ENCODE peak calls at places on chromosomes 12 and 14, in eight cellular contexts. I is bronchial epithelial cell; U is fibroblast of lung; X is lower lobe of right lung; K is astrocyte; S is DND-41; H is CD8-positive, alpha-beta T cell; W is mesothelial cell of epicardium. P is an unnamed sample.

GRCh38 chr14:88533203-88533602 is 21.6 kb downstream of the PTPN21 start:
- DNase-seq in W (no peak), H (no peak), S (no peak), K (no peak), I (no peak), U (no peak), X (no peak), P (no peak)

GRCh38 chr12:19927661-19928060 is 440.7 kb upstream of the PDE3A start:
- DNase-seq in S (no peak), K (peak), W (no peak), U (no peak), H (no peak), X (no peak), I (no peak), P (no peak)

GRCh38 chr14:105939810-105940508 is 413.6 kb downstream of the TMEM121 start:
- DNase-seq in H (peak), U (no peak), W (no peak), I (no peak), S (no peak), K (no peak), X (no peak), P (no peak)

GRCh38 chr12:9673404-9674225 is 4.1 kb downstream of the CLEC2D start:
- DNase-seq in H (peak), U (peak), I (peak), S (peak), K (peak), W (no peak), X (peak), P (no peak)

GRCh38 chr14:92847220-92848148 is 53.4 kb downstream of the GOLGA5 start:
- DNase-seq in K (no peak), S (no peak), I (no peak), W (no peak), U (no peak), X (no peak), H (no peak), P (no peak)

GRCh38 chr12:113917393-113917792 is 48.7 kb downstream of the RBM19 start:
- DNase-seq in H (no peak), X (no peak), U (no peak), W (no peak), I (no peak), S (no peak), K (no peak), P (no peak)

GRCh38 chr12:67720383-67720856 is 71.9 kb downstream of the DYRK2 start:
- DNase-seq in S (no peak), K (peak), U (peak), W (no peak), X (no peak), I (no peak), H (no peak), P (no peak)

GRCh38 chr12:64064706-64065105 is 157.4 kb downstream of the KICS2 start:
- DNase-seq in S (no peak), U (no peak), K (no peak), I (no peak), H (no peak), X (no peak), W (no peak), P (no peak)

GRCh38 chr12:28973491-28973890 is 175.6 kb upstream of the FAR2 start:
- DNase-seq in H (no peak), S (no peak), I (no peak), X (no peak), K (peak), U (no peak), W (no peak), P (no peak)

GRCh38 chr12:93033948-93034347 is 104.9 kb upstream of the EEA1 start:
- DNase-seq in I (no peak), X (no peak), S (no peak), W (no peak), K (no peak), U (no peak), H (no peak), P (no peak)

GRCh38 chr12:112170376-112170775 is 45.0 kb downstream of the TRAFD1 start:
- DNase-seq in K (no peak), S (peak), I (no peak), U (no peak), H (peak), W (no peak), X (no peak), P (no peak)

GRCh38 chr14:105540811-105541210 is 14.4 kb downstream of the TMEM121 start:
- DNase-seq in S (no peak), U (no peak), W (no peak), X (no peak), I (no peak), K (no peak), H (no peak), P (no peak)

GRCh38 chr14:61417890-61418455 is 96.6 kb downstream of the PRKCH start:
- DNase-seq in U (no peak), W (no peak), S (no peak), K (no peak), H (no peak), I (no peak), X (no peak), P (no peak)

GRCh38 chr12:25958254-25959068 is at the start of gene RASSF8:
- DNase-seq in H (no peak), S (no peak), W (peak), K (peak), X (peak), I (peak), U (peak), P (peak)

GRCh38 chr14:22483863-22484593 is 105.0 kb downstream of the DAD1 start:
- DNase-seq in H (no peak), X (no peak), W (no peak), S (no peak), K (no peak), U (no peak), I (no peak), P (no peak)

GRCh38 chr12:39605996-39606395 is 13.6 kb downstream of the ABCD2 start:
- DNase-seq in K (peak), U (peak), S (no peak), W (no peak), X (no peak), I (peak), H (no peak), P (no peak)

GRCh38 chr12:132489602-132490239 is at the start of gene FBRSL1:
- DNase-seq in U (peak), W (peak), S (peak), I (peak), K (peak), H (peak), X (peak), P (peak)

GRCh38 chr12:42565633-42566032 is 23.9 kb downstream of the PRICKLE1 start:
- DNase-seq in K (no peak), W (no peak), X (no peak), U (no peak), H (no peak), I (no peak), S (no peak), P (no peak)
- TF ChIP-seq CTCF in K (no peak), W (no peak), X (no peak), U (no peak), H (no peak), I (no peak), S (no peak), P (no peak)

DNA sequence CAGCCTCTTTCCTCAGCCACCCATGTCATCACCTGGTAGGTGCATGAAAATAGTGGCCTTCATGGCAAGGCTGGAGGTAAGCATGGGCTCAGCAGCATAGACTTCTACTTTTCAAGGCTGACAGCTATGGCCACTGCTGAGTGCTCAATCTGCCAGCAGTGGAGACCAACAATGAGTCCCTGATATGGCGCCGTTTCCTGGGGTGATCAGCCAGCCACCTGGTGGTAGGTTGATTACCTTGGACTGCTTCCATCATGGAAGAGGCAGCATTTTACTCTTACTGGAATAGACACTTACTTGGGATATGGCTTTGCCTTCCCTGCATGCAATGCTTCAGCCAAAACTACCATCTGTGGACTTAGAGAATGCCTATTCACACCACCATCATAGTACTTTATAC is 39.5 kb upstream of the USP44 start:
- DNase-seq in X (no peak), U (no peak), K (no peak), I (no peak), S (no peak), W (no peak), H (no peak), P (no peak)
- TF ChIP-seq CTCF in X (no peak), U (no peak), K (no peak), I (no peak), S (no peak), W (no peak), H (no peak), P (no peak)

GRCh38 chr14:39264558-39264957 is 30.8 kb downstream of the MIA2 start:
- DNase-seq in X (no peak), W (no peak), U (no peak), K (no peak), I (peak), S (no peak), H (no peak), P (no peak)

GRCh38 chr14:39264057-39264456 is 30.3 kb downstream of the MIA2 start:
- DNase-seq in I (no peak), K (no peak), W (no peak), X (no peak), S (no peak), U (no peak), H (no peak), P (no peak)

DNA sequence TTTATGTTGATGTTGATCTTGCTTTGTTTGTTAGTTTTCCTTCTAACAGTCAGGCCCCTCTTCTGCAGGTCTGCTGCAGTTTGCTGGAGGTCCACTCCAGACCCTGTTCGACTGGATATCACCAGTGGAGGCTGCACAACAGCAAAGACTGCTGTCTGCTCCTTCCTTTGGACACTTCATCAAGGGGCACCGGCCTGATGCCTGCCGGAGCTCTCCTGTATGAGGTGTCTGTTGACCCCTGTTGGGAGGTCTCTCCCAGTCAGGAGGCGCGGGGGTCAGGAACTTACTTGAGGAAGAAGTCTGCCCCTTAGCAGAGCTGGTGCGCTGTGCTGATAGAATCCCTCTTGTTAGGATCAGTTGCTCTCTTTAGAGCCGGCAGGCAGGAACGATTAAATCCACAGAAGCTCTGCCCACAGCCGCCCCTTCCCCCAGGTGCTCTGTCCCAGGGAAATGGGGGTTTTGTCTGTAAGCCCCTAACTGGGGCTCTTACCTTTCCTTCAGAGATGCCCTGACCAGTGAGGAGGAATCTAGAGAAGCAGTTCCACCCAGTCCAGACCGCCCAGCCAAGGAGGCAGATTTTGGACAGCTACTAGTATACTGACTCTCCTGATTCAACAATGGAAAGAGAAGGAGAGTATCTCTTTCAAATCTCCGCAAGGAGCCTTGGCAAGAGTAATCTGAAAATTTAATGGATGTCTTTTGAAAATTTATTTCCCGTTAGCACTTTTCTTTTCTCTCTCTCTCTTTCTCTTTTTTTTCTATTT is 25.2 kb downstream of the MIA2 start:
- DNase-seq in H (no peak), K (no peak), X (no peak), I (no peak), W (no peak), S (no peak), U (no peak), P (no peak)
- TF ChIP-seq CTCF in H (no peak), K (no peak), X (no peak), I (no peak), W (no peak), S (no peak), U (no peak), P (no peak)

GRCh38 chr14:65359503-65359902 is 53.0 kb upstream of the FUT8 start:
- DNase-seq in K (peak), I (peak), S (no peak), H (no peak), U (peak), X (no peak), W (no peak), P (no peak)
- TF ChIP-seq CTCF in K (no peak), I (peak), S (peak), H (no peak), U (no peak), X (no peak), W (no peak), P (no peak)